ENCODE peak calls at places on chromosomes 11 and 22, in eight cellular contexts. K, P, C, H, Q, T, U and W are unnamed samples.

GRCh38 chr11:68891356-68891948 is 12.2 kb downstream of the MRPL21 start:
- DNase-seq in K (peak; percentile 47), P (no peak), C (no peak), H (no peak), Q (no peak), T (no peak), U (peak; percentile 42), W (no peak)

GRCh38 chr11:64893194-64894069 is 15.0 kb upstream of the EHD1 start:
- DNase-seq in K (no peak), P (peak; percentile 60), C (no peak), H (no peak), Q (no peak), T (no peak), U (no peak), W (no peak)

GRCh38 chr22:45769569-45770210 is 98.1 kb downstream of the ATXN10 start:
- DNase-seq in K (no peak), P (no peak), C (peak; percentile 11), H (peak; percentile 19), Q (no peak), T (no peak), U (no peak), W (no peak)

GRCh38 chr11:126088999-126089398 is 26.3 kb upstream of the CDON start:
- DNase-seq in K (no peak), P (no peak), C (no peak), H (no peak), Q (no peak), T (no peak), U (no peak), W (no peak)

GRCh38 chr11:72673943-72674828 is at the start of gene PDE2A:
- DNase-seq in K (no peak), P (no peak), C (no peak), H (no peak), Q (no peak), T (no peak), U (peak; percentile 86), W (no peak)

GRCh38 chr22:26797910-26798309 is 140.5 kb downstream of the MIAT start:
- DNase-seq in K (no peak), P (peak; percentile 13), C (no peak), H (no peak), Q (peak; percentile 53), T (no peak), U (no peak), W (no peak)

GRCh38 chr11:116650052-116650451 is 122.7 kb downstream of the BUD13 start:
- DNase-seq in K (no peak), P (no peak), C (no peak), H (no peak), Q (no peak), T (no peak), U (no peak), W (no peak)

GRCh38 chr11:112334381-112334780 is 73.7 kb upstream of the PLET1 start:
- DNase-seq in K (no peak), P (no peak), C (no peak), H (no peak), Q (peak; percentile 83), T (no peak), U (no peak), W (no peak)

GRCh38 chr22:25598609-25599008 is 34.1 kb downstream of the GRK3 start:
- DNase-seq in K (no peak), P (no peak), C (no peak), H (no peak), Q (no peak), T (no peak), U (no peak), W (no peak)

GRCh38 chr22:25602924-25603323 is 38.4 kb downstream of the GRK3 start:
- DNase-seq in K (no peak), P (no peak), C (no peak), H (no peak), Q (no peak), T (no peak), U (no peak), W (no peak)
- H3K4me3 ChIP-seq in K (no peak overlapping the region), P (no peak overlapping the region), C (no peak overlapping the region), H (no peak overlapping the region), Q (no peak overlapping the region), T (no peak overlapping the region), U (no peak overlapping the region), W (no peak overlapping the region)

DNA sequence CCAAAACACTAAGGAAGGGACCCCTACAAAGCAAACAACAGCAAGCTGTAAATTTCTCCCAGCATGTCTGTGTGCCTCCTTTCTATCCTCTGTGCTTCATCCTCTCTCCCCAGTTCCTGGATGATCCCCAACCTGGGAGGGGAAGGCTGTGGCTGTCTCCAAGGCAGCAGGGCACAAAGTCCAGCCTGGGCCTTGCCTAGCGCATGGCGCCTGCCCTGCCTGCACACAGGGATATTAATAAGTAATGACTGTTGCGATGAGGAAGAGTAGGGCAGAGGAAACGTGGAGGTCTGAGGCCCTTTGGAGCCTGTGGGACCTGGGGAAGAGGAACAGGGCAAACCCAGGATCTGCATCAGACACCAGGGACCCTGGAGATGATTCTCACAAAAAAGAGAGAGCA is 2.0 kb downstream of the USH1C start:
- DNase-seq in K (no peak), P (no peak), C (no peak), H (no peak), Q (no peak), T (no peak), U (no peak), W (no peak)
- H3K4me3 ChIP-seq in K (no peak overlapping the region), P (no peak overlapping the region), C (no peak overlapping the region), H (no peak overlapping the region), Q (no peak overlapping the region), T (no peak overlapping the region), U (no peak overlapping the region), W (no peak overlapping the region)

GRCh38 chr11:128691802-128692749 is 1.8 kb upstream of the FLI1 start:
- DNase-seq in K (no peak), P (no peak), C (no peak), H (peak; percentile 32), Q (no peak), T (no peak), U (no peak), W (no peak)
- H3K4me3 ChIP-seq in K (peak overlapping the region; percentile 74), P (peak overlapping the region; percentile 49), C (peak overlapping the region; percentile 79), H (peak overlapping the region; percentile 100), Q (no peak overlapping the region), T (peak overlapping the region; percentile 67), U (no peak overlapping the region), W (peak overlapping the region; percentile 61)

DNA sequence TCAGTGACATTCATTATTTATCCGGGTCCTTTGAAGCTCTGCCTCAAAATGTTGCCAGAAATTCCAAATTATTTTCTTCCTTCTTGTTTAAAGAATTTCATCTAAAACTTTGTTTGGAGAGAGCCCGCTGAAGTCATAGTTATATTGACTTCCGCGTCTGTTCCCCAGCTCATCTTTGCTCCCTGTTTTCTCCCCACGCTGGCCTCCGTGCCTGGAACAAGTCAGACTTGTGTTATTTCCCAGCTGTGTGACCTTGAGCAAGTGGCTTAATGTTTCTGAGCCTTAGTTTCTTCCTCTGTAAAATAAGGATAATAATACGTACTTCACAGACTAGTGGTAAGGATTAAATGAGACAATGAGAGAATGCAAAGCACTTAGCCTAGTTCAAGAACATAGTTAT is 133.9 kb downstream of the COMMD9 start:
- DNase-seq in K (no peak), P (no peak), C (no peak), H (no peak), Q (no peak), T (no peak), U (no peak), W (no peak)
- H3K4me3 ChIP-seq in K (no peak overlapping the region), P (no peak overlapping the region), C (no peak overlapping the region), H (no peak overlapping the region), Q (no peak overlapping the region), T (no peak overlapping the region), U (no peak overlapping the region), W (no peak overlapping the region)

GRCh38 chr11:123653405-123653996 is 923 bp downstream of the SCN3B start:
- DNase-seq in K (no peak), P (peak; percentile 33), C (no peak), H (no peak), Q (peak; percentile 25), T (no peak), U (peak; percentile 84), W (no peak)
- H3K4me3 ChIP-seq in K (no peak overlapping the region), P (peak overlapping the region; percentile 73), C (peak overlapping the region; percentile 65), H (peak overlapping the region; percentile 64), Q (peak overlapping the region; percentile 63), T (no peak overlapping the region), U (peak overlapping the region; percentile 61), W (peak overlapping the region; percentile 57)